ENCODE peak calls at places on chromosomes 13 and 19, in seven cellular contexts. C is HuH-7.5; G is fibroblast of the conjunctiva; X is HCEC 1CT; I is effector memory CD8-positive, alpha-beta T cell; J is effector CD4-positive, alpha-beta T cell; W is uterus. K is an unnamed sample.

GRCh38 chr19:11261902-11262839 is at the start of gene DOCK6:
- DNase-seq in G (no peak), I (no peak), W (no peak), J (no peak), C (peak; percentile 61), X (no peak), K (no peak)

GRCh38 chr13:23610966-23611486 is 40.8 kb downstream of the TNFRSF19 start:
- DNase-seq in X (no peak), C (no peak), I (no peak), G (peak; percentile 28), W (peak; percentile 32), J (no peak), K (no peak)

GRCh38 chr13:111129465-111130110 is 14.5 kb downstream of the ARHGEF7 start:
- DNase-seq in W (no peak), I (no peak), X (no peak), J (no peak), C (no peak), G (no peak), K (peak; percentile 62)

GRCh38 chr19:10717054-10717355 is 874 bp upstream of the DNM2 start:
- DNase-seq in X (no peak), G (no peak), J (no peak), W (no peak), I (no peak), C (no peak), K (no peak)

GRCh38 chr13:31236211-31236786 is 36.5 kb downstream of the B3GLCT start:
- DNase-seq in G (peak; percentile 39), C (no peak), I (no peak), W (peak; percentile 54), X (peak; percentile 55), J (no peak), K (no peak)

GRCh38 chr13:47897411-47898050 is 103.5 kb downstream of the SUCLA2 start:
- DNase-seq in G (no peak), X (no peak), W (no peak), J (no peak), C (no peak), I (no peak), K (no peak)

GRCh38 chr19:46493236-46494114 is 2.2 kb downstream of the PNMA8B start:
- DNase-seq in W (no peak), J (no peak), G (no peak), X (no peak), C (no peak), I (no peak), K (no peak)

GRCh38 chr19:47156861-47157454 is 26.3 kb downstream of the SAE1 start:
- DNase-seq in G (no peak), J (no peak), X (no peak), W (no peak), I (peak; percentile 4), C (no peak), K (peak; percentile 24)

GRCh38 chr13:49023441-49023840 is 47.7 kb downstream of the FNDC3A start:
- DNase-seq in X (peak; percentile 91), G (peak; percentile 26), J (no peak), I (no peak), W (no peak), C (no peak), K (no peak)

GRCh38 chr13:25232937-25233515 is 54.3 kb downstream of the MTMR6 start:
- DNase-seq in W (no peak), X (peak; percentile 38), J (no peak), I (no peak), C (peak; percentile 25), G (no peak), K (no peak)

GRCh38 chr13:94389544-94390351 is 89.7 kb downstream of the DCT start:
- DNase-seq in G (no peak), C (no peak), W (no peak), X (no peak), J (no peak), I (no peak), K (no peak)

GRCh38 chr13:26377038-26377437 is 123.1 kb downstream of the CDK8 start:
- DNase-seq in W (no peak), C (peak; percentile 16), X (peak; percentile 27), I (no peak), G (no peak), J (no peak), K (no peak)

GRCh38 chr19:38640368-38640767 is 7.1 kb upstream of the ACTN4 start:
- DNase-seq in C (no peak), J (no peak), I (no peak), W (no peak), G (no peak), X (no peak), K (no peak)

GRCh38 chr13:73715910-73716257 is 418.3 kb downstream of the KLF12 start:
- DNase-seq in G (no peak), J (no peak), C (no peak), I (no peak), W (no peak), X (no peak), K (no peak)

GRCh38 chr13:98270819-98271218 is 93.8 kb upstream of the RNF113B start:
- DNase-seq in J (no peak), C (no peak), W (no peak), X (no peak), G (no peak), I (no peak), K (no peak)

GRCh38 chr19:934865-935422 is 9.1 kb downstream of the ARID3A start:
- DNase-seq in I (no peak), J (no peak), G (peak; percentile 73), C (no peak), X (peak; percentile 60), W (peak; percentile 74), K (no peak)

GRCh38 chr19:16319466-16319865 is 5.2 kb upstream of the KLF2 start:
- DNase-seq in X (no peak), G (no peak), I (no peak), J (no peak), W (no peak), C (no peak), K (no peak)

GRCh38 chr13:29684441-29684840 is 89.0 kb upstream of the SLC7A1 start:
- DNase-seq in C (no peak), X (no peak), G (no peak), J (no peak), I (no peak), W (no peak), K (no peak)

GRCh38 chr13:72886272-72887062 is 104.5 kb downstream of the PIBF1 start:
- DNase-seq in J (no peak), I (no peak), G (no peak), C (no peak), W (no peak), X (peak; percentile 14), K (no peak)

GRCh38 chr13:33058816-33059215 is 42.6 kb downstream of the KL start:
- DNase-seq in C (no peak), X (no peak), J (no peak), W (no peak), G (no peak), I (no peak), K (no peak)

GRCh38 chr19:46828484-46828883 is 22.2 kb downstream of the AP2S1 start:
- DNase-seq in G (no peak), X (peak; percentile 39), W (no peak), C (no peak), I (no peak), J (no peak), K (no peak)

GRCh38 chr13:40528881-40529280 is 137.6 kb downstream of the FOXO1 start:
- DNase-seq in W (no peak), J (no peak), C (no peak), I (no peak), X (no peak), G (no peak), K (no peak)

GRCh38 chr13:100542546-100543156 is 45.9 kb downstream of the GGACT start:
- DNase-seq in W (no peak), J (no peak), X (peak; percentile 31), C (no peak), I (no peak), G (peak; percentile 38), K (peak; percentile 43)

GRCh38 chr13:80340643-80341097 is 256 bp downstream of the SPRY2 start:
- DNase-seq in X (peak; percentile 69), I (no peak), J (no peak), G (peak; percentile 34), W (no peak), C (no peak), K (no peak)

GRCh38 chr19:3655402-3656072 is 28.9 kb upstream of the CACTIN start:
- DNase-seq in I (no peak), W (peak; percentile 75), G (peak; percentile 79), J (no peak), C (no peak), X (peak; percentile 97), K (no peak)

GRCh38 chr19:14347999-14348889 is 33.0 kb upstream of the ADGRE5 start:
- DNase-seq in I (peak; percentile 54), G (no peak), X (peak; percentile 28), J (peak; percentile 54), W (peak; percentile 58), C (peak; percentile 84), K (no peak)

GRCh38 chr19:55062735-55063491 is at the start of gene RDH13:
- DNase-seq in J (peak; percentile 95), I (peak; percentile 98), X (peak; percentile 72), C (peak; percentile 96), W (peak; percentile 94), G (peak; percentile 94), K (peak; percentile 75)

GRCh38 chr13:96751089-96751488 is 243.2 kb downstream of the OXGR1 start:
- DNase-seq in I (no peak), X (no peak), J (no peak), G (no peak), C (no peak), W (no peak), K (no peak)

GRCh38 chr19:51123381-51124186 is 1.1 kb upstream of the SIGLEC9 start:
- DNase-seq in W (no peak), X (no peak), J (no peak), C (no peak), G (no peak), I (peak; percentile 53), K (no peak)

GRCh38 chr19:23547156-23547555 is 139.9 kb downstream of the ZNF675 start:
- DNase-seq in X (no peak), J (no peak), G (no peak), C (no peak), I (no peak), W (no peak), K (no peak)

GRCh38 chr13:40982772-40983171 is 36.3 kb downstream of the ELF1 start:
- DNase-seq in G (no peak), C (no peak), J (peak; percentile 53), I (peak; percentile 31), X (no peak), W (peak; percentile 43), K (peak; percentile 84)

GRCh38 chr19:19530889-19531288 is 2.2 kb downstream of the YJEFN3 start:
- DNase-seq in X (no peak), C (no peak), J (no peak), W (no peak), G (no peak), I (no peak), K (no peak)